ENCODE peak calls at places on chromosome 17, in ten cellular contexts. K is endothelial cell, L is HCT116, S is AG04449, Z is ovary, R is neural crest cell, D is esophagus muscularis mucosa, J is stomach, W is Calu3, O is omental fat pad. B is an unnamed sample.

GRCh38 chr17:74020522-74020921 is 183.0 kb upstream of the RPL38 start:
- DNase-seq in K (no peak), O (no peak), S (no peak), Z (no peak), W (no peak), J (no peak), R (no peak), L (no peak), D (no peak), B (no peak)

GRCh38 chr17:47931848-47932247 is 9.5 kb upstream of the PNPO start:
- DNase-seq in R (no peak), Z (no peak), J (no peak), S (no peak), L (no peak), K (no peak), D (no peak), W (no peak), O (no peak), B (no peak)

GRCh38 chr17:44033841-44034408 is 19.2 kb upstream of the TMEM101 start:
- DNase-seq in D (no peak), S (no peak), R (no peak), L (no peak), O (no peak), J (no peak), W (no peak), K (no peak), Z (no peak), B (no peak)

GRCh38 chr17:16911141-16911937 is 60.6 kb downstream of the TNFRSF13B start:
- DNase-seq in K (peak; percentile 63), J (peak; percentile 18), Z (no peak), O (no peak), S (no peak), W (no peak), L (no peak), D (no peak), R (peak; percentile 25), B (no peak)

GRCh38 chr17:69235338-69236058 is 6.9 kb upstream of the ABCA10 start:
- DNase-seq in S (no peak), K (peak; percentile 90), J (peak; percentile 78), W (peak; percentile 86), D (peak; percentile 94), Z (peak; percentile 87), R (peak; percentile 97), O (peak; percentile 55), L (peak; percentile 89), B (peak; percentile 65)

GRCh38 chr17:49132699-49133364 is at the start of gene B4GALNT2:
- DNase-seq in D (no peak), W (peak; percentile 60), S (no peak), L (no peak), K (peak; percentile 20), R (peak; percentile 9), Z (no peak), J (peak; percentile 35), O (no peak), B (no peak)

GRCh38 chr17:71188811-71189492 is 931.9 kb upstream of the SOX9 start:
- DNase-seq in R (no peak), L (peak; percentile 16), K (no peak), D (no peak), J (no peak), W (no peak), Z (no peak), S (peak; percentile 80), O (no peak), B (peak; percentile 57)

GRCh38 chr17:4658478-4659305 is 17.2 kb upstream of the ALOX15 start:
- DNase-seq in L (no peak), W (no peak), K (no peak), R (no peak), S (peak; percentile 29), D (no peak), J (no peak), Z (no peak), O (no peak), B (no peak)

GRCh38 chr17:80827646-80828643 is 163.7 kb upstream of the CHMP6 start:
- DNase-seq in O (no peak), L (no peak), S (no peak), K (no peak), D (no peak), R (no peak), W (no peak), Z (no peak), J (no peak), B (no peak)

GRCh38 chr17:80826955-80827645 is 164.5 kb upstream of the CHMP6 start:
- DNase-seq in J (no peak), O (peak; percentile 41), K (no peak), D (no peak), R (no peak), S (peak; percentile 85), L (no peak), W (no peak), Z (no peak), B (peak; percentile 92)

GRCh38 chr17:80825471-80826345 is 165.9 kb upstream of the CHMP6 start:
- DNase-seq in K (no peak), W (no peak), L (no peak), O (no peak), J (no peak), D (no peak), S (no peak), Z (no peak), R (no peak), B (no peak)

GRCh38 chr17:80824549-80825470 is 166.8 kb upstream of the CHMP6 start:
- DNase-seq in S (no peak), J (no peak), R (no peak), Z (no peak), D (no peak), O (no peak), K (no peak), L (no peak), W (no peak), B (no peak)

DNA sequence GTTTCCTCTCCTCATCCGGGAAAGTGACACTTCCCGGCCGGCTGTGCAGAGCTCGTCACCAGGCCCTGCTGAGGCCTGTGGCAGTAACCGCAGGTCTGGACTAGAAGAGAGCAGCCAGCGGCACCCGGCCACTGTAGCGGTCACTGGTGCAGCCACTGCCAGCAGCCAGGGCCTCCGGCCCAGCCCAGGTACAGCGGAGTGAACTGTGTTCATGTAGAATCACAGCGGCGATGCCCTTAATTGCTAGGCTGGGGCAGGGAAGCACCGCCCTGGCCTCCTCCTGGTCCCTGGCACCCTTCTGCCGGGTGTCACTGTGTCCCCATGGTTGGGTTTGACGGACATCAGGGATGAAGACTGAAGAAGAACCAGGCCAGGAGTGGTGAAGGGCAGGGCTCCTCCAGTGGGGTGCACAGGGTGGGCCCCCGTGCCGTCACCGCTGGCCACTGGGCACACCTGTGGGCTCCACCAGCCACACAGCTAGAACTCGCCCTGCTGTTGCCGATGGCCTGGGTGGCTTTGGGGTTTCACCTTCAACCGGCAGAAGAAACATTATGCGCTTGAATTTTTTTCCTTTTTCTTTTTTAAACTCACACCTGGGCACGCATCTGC is 165.2 kb upstream of the CHMP6 start:
- DNase-seq in S (no peak), W (no peak), K (no peak), D (no peak), L (no peak), J (no peak), R (no peak), Z (no peak), O (no peak), B (no peak)
- TF ChIP-seq CTCF in S (no peak), W (no peak), K (no peak), D (no peak), L (no peak), J (no peak), R (no peak), Z (no peak), O (no peak), B (no peak)

DNA sequence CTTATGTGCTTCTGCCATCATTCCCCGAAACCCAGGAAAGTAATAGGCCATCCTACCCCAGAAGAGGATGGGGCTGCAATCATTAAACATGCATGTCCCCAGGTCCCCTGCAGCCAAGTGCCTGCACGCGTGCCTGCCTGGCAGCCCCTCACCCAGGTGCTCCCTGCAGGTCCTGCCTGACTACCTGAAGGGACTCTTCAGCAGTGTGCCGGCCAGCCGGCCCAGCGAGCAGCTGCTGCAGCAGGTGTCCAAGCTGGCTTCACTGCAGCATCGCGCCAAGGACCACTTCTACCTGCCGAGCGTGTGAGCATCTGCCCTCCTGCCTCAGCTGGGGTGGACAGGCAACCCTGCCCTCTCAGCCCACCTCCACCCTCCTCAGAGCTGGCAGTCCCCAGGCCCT is 16.2 kb upstream of the ALKBH5 start:
- DNase-seq in J (no peak), L (no peak), Z (no peak), D (no peak), S (no peak), W (no peak), R (no peak), K (no peak), O (no peak), B (no peak)
- TF ChIP-seq CTCF in J (no peak), L (no peak), Z (no peak), D (no peak), S (no peak), W (no peak), R (no peak), K (no peak), O (no peak), B (no peak)

DNA sequence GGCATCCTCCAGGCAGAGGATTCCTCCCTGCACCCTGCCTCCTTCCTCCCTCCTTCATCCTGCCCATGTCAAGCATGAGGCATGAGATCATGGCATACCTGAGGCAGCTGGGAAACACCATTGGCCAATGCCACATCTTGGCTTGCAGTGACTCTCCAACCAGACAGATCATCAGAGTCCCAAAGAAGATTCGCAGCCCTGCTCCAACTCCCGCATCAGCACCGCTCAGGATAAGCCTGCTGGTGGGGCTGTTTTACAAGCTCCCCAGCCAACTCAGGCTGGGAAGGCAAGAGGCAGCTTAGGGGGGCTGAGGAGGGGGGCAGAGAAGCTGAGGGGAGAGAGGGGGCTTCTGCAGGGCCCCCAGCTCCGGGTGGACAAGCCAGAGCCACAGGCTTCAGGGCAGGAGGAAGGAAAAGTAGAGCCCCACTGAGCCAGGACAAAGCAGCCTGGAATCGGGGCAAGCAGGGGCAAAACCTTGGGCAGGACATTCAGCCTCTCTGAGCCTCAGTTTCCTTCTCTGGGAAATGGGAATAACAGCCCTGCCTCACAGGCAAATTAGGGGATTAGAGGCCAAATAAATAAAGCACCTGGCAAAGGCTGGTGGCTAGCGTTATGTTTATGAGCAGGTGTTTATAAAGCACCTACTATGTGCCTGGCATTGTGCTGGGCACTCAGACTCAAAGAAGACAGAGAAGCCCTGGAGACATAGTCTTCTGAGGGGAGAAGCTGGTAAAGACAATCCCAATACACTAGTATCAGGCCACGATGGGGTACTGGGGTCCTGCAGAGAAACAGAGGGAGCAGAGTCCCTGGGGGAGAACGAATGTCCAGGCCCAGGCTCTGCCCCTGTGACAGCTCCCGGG is 88.1 kb downstream of the GOSR1 start:
- DNase-seq in R (no peak), W (no peak), L (no peak), J (peak; percentile 9), S (no peak), O (no peak), K (no peak), D (no peak), Z (no peak), B (no peak)
- TF ChIP-seq CTCF in R (no peak), W (no peak), L (no peak), J (no peak), S (no peak), O (no peak), K (no peak), D (no peak), Z (no peak), B (no peak)

DNA sequence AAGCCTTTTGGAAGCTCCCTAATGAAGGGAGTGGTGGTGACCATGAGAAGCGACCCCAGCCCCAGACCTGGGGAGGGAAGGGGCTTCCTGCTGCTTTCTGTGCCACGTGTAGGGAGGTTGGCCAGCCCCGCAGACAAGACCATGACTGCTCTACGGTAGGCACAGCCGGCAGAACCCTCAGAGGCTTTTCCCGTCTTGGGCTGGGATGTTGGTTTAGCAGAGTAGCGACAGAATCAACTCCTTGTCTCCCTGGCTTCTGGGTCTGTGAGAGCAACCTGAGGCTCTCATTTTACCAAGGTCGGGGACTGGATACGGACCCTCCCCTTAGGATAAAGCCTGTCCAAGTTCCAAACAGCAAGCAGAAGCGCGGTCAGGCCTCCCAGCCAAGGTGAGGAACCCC is 123.3 kb downstream of the AXIN2 start:
- DNase-seq in L (no peak), R (no peak), Z (no peak), J (no peak), K (no peak), S (no peak), W (no peak), O (no peak), D (no peak), B (no peak)
- TF ChIP-seq CTCF in L (no peak), R (no peak), Z (no peak), J (no peak), K (no peak), S (no peak), W (no peak), O (no peak), D (no peak), B (no peak)